ENCODE peak calls at places on chromosomes 7 and 10, in seven cellular contexts. G is K562, B is H1, I is HCT116, M is SK-N-SH, Y is HepG2, Z is GM12878. R is an unnamed sample.

GRCh38 chr7:146115665-146116451 is 743 bp upstream of the CNTNAP2 start:
- DNase-seq in Z (no peak), G (peak; percentile 83), M (peak; percentile 86), I (no peak), B (peak; percentile 76), Y (no peak), R (peak; percentile 93)

GRCh38 chr10:62911210-62911963 is 95.2 kb upstream of the EGR2 start:
- DNase-seq in G (no peak), I (no peak), M (no peak), B (no peak), Z (no peak), Y (no peak), R (peak; percentile 47)

GRCh38 chr7:141557360-141557759 is 6.2 kb downstream of the AGK start:
- DNase-seq in Y (no peak), I (no peak), G (no peak), M (no peak), Z (no peak), B (no peak), R (no peak)

GRCh38 chr10:1166828-1167275 is 110.7 kb downstream of the WDR37 start:
- DNase-seq in Y (no peak), G (no peak), B (no peak), M (no peak), Z (no peak), I (no peak), R (no peak)

GRCh38 chr10:43259248-43259980 is 7.5 kb downstream of the RASGEF1A start:
- DNase-seq in B (no peak), I (no peak), G (peak; percentile 11), M (peak; percentile 25), Y (no peak), Z (no peak), R (no peak)

GRCh38 chr10:69742928-69743602 is 58.6 kb upstream of the COL13A1 start:
- DNase-seq in G (peak; percentile 40), B (peak; percentile 19), M (peak; percentile 64), Z (no peak), I (peak; percentile 18), Y (no peak), R (peak; percentile 38)

GRCh38 chr10:60944159-60944909 is at the start of gene RHOBTB1:
- DNase-seq in I (no peak), Z (no peak), Y (peak; percentile 34), B (no peak), G (peak; percentile 73), M (peak; percentile 93), R (peak; percentile 18)

GRCh38 chr10:69467928-69468770 is 16.9 kb downstream of the TSPAN15 start:
- DNase-seq in G (no peak), M (no peak), B (no peak), Y (no peak), I (no peak), Z (no peak), R (no peak)

GRCh38 chr7:27345164-27345887 is 102.7 kb downstream of the EVX1 start:
- DNase-seq in I (no peak), Y (no peak), Z (no peak), G (no peak), M (no peak), B (no peak), R (no peak)

GRCh38 chr7:24729365-24730017 is 27.8 kb downstream of the GSDME start:
- DNase-seq in B (no peak), M (no peak), G (no peak), Y (no peak), Z (no peak), I (no peak), R (no peak)

GRCh38 chr7:73611017-73611555 is 13.2 kb downstream of the MLXIPL start:
- DNase-seq in Y (no peak), G (no peak), I (no peak), Z (no peak), M (no peak), B (no peak), R (no peak)

GRCh38 chr7:83588602-83589240 is 60.2 kb downstream of the SEMA3E start:
- DNase-seq in I (no peak), M (peak; percentile 36), Z (no peak), B (no peak), Y (no peak), G (no peak), R (no peak)

GRCh38 chr7:87591211-87591610 is 9.5 kb downstream of the ABCB1 start:
- DNase-seq in G (no peak), I (no peak), B (no peak), M (no peak), Y (no peak), Z (no peak), R (no peak)

GRCh38 chr7:66206909-66207240 is 1.7 kb downstream of the TPST1 start:
- DNase-seq in I (no peak), Y (no peak), B (no peak), G (no peak), M (no peak), Z (no peak), R (no peak)
- H3K27me3 ChIP-seq in I (no peaks in the 10 kb centered on the region), Y (no peaks in the 10 kb centered on the region), B (no peaks in the 10 kb centered on the region), G (peaks cover 41% of the 10 kb centered on the region), M (no peaks in the 10 kb centered on the region), Z (no peaks in the 10 kb centered on the region), R (peaks cover 8% of the 10 kb centered on the region)

GRCh38 chr7:1646391-1646790 is 23.7 kb upstream of the ELFN1 start:
- DNase-seq in I (no peak), Z (no peak), Y (no peak), B (no peak), G (no peak), M (no peak), R (no peak)
- TF ChIP-seq YY1 in I (no peak), Z (no peak), Y (no peak), B (no peak), G (no peak), M (no peak), R (no peak)

GRCh38 chr10:78798976-78799730 is 269.6 kb upstream of the ZMIZ1 start:
- DNase-seq in M (no peak), B (no peak), G (no peak), Y (no peak), Z (no peak), I (no peak), R (no peak)

GRCh38 chr10:78800535-78801320 is 268.0 kb upstream of the ZMIZ1 start:
- DNase-seq in I (no peak), Z (no peak), Y (no peak), G (no peak), B (no peak), M (no peak), R (no peak)

GRCh38 chr10:78794736-78795455 is 273.9 kb upstream of the ZMIZ1 start:
- DNase-seq in Z (no peak), G (no peak), B (no peak), Y (no peak), M (no peak), I (no peak), R (no peak)
- H3K27me3 ChIP-seq in Z (peaks cover 4% of the 10 kb centered on the region), G (peaks cover 50% of the 10 kb centered on the region), B (no peaks in the 10 kb centered on the region), Y (no peaks in the 10 kb centered on the region), M (no peaks in the 10 kb centered on the region), I (peaks cover 8% of the 10 kb centered on the region), R (peaks cover 11% of the 10 kb centered on the region)

DNA sequence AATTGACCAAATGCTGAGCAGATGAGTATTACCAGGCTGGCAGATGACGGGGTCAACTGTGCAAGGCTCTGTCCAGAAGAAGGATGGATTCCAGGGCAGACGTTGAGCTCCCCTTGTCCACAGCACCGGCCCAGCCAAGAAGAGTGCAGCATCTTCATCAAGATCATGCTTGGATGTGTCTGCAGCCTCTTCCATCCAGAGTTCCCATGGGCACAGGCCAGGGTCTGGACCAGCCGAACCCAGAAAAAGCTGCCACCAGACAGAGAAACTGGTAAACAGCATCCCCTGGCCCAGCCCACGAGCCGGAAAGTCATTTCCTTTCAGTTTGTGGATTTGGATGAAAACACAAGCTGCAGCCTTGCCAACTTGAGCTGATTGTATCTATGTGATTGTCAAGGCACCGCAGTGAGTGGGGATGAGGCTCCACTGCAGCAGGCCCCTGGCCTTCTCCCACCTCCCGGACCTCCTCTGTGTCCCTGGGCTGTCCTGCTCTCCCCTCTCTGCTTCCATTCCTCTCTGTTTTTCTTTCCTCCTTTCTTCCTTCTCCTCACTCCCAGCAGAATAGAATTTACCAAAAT is 321.8 kb downstream of the TCERG1L start:
- DNase-seq in G (no peak), Y (no peak), M (peak; percentile 68), Z (no peak), I (no peak), B (no peak), R (no peak)
- TF ChIP-seq YY1 in G (no peak), Y (no peak), M (no peak), Z (no peak), I (no peak), B (no peak), R (no peak)

GRCh38 chr7:155804897-155805825 is 7.1 kb downstream of the SHH start:
- DNase-seq in Z (no peak), B (no peak), Y (no peak), G (peak; percentile 94), M (peak; percentile 99), I (no peak), R (peak; percentile 75)

GRCh38 chr7:155807013-155807804 is 5.1 kb downstream of the SHH start:
- DNase-seq in I (no peak), B (no peak), M (no peak), Z (no peak), Y (no peak), G (no peak), R (no peak)

GRCh38 chr7:155805826-155806095 is 6.5 kb downstream of the SHH start:
- DNase-seq in B (no peak), G (no peak), M (no peak), Y (no peak), I (no peak), Z (no peak), R (no peak)

GRCh38 chr7:155807805-155808550 is 4.3 kb downstream of the SHH start:
- DNase-seq in G (no peak), B (no peak), I (no peak), Y (peak; percentile 85), M (no peak), Z (no peak), R (no peak)

GRCh38 chr7:155806096-155806871 is 6.0 kb downstream of the SHH start:
- DNase-seq in Z (no peak), M (peak; percentile 67), G (no peak), Y (no peak), B (no peak), I (no peak), R (no peak)
- H3K27me3 ChIP-seq in Z (peaks cover 13% of the 10 kb centered on the region), M (peaks cover 93% of the 10 kb centered on the region), G (peaks cover 69% of the 10 kb centered on the region), Y (peaks cover 2% of the 10 kb centered on the region), B (peaks cover 81% of the 10 kb centered on the region), I (no peaks in the 10 kb centered on the region), R (peaks cover 81% of the 10 kb centered on the region)

GRCh38 chr10:29757551-29758297 is 123.0 kb upstream of the SVIL start:
- DNase-seq in Z (no peak), G (no peak), Y (no peak), I (peak; percentile 85), M (no peak), B (no peak), R (no peak)
- TF ChIP-seq YY1 in Z (no peak), G (no peak), Y (no peak), I (no peak), M (no peak), B (no peak), R (no peak)